ENCODE peak calls at places on chromosomes 12 and 14, in ten cellular contexts. Z, R, D, J, H, F, G, Q, W and M are unnamed samples.

GRCh38 chr12:52243774-52244614 is 11.0 kb downstream of the KRT7 start:
- DNase-seq in Z (peak; percentile 77), R (peak; percentile 91), D (peak; percentile 65), J (peak; percentile 93), H (no peak), F (peak; percentile 68), G (peak; percentile 81), Q (peak; percentile 84), W (peak; percentile 56), M (peak; percentile 94)

GRCh38 chr14:103871596-103872480 is 24.5 kb upstream of the PPP1R13B start:
- DNase-seq in Z (no peak), R (peak; percentile 55), D (no peak), J (no peak), H (peak; percentile 53), F (peak; percentile 97), G (peak; percentile 87), Q (no peak), W (peak; percentile 76), M (peak; percentile 96)

GRCh38 chr12:87259405-87259804 is 769.8 kb downstream of the C12orf50 start:
- DNase-seq in Z (no peak), R (no peak), D (no peak), J (peak; percentile 37), H (no peak), F (no peak), G (no peak), Q (no peak), W (no peak), M (no peak)

GRCh38 chr12:7638764-7639570 is 26.7 kb downstream of the APOBEC1 start:
- DNase-seq in Z (peak; percentile 75), R (peak; percentile 50), D (peak; percentile 63), J (peak; percentile 76), H (peak; percentile 95), F (no peak), G (peak; percentile 70), Q (peak; percentile 69), W (peak; percentile 79), M (peak; percentile 88)

GRCh38 chr12:18570543-18570942 is 167.3 kb downstream of the PLCZ1 start:
- DNase-seq in Z (no peak), R (no peak), D (no peak), J (no peak), H (no peak), F (no peak), G (no peak), Q (no peak), W (no peak), M (no peak)

GRCh38 chr14:44422699-44423098 is 84.4 kb downstream of the FSCB start:
- DNase-seq in Z (no peak), R (no peak), D (no peak), J (no peak), H (no peak), F (no peak), G (no peak), Q (no peak), W (no peak), M (no peak)

GRCh38 chr14:105021656-105022275 is 883 bp upstream of the CDCA4 start:
- DNase-seq in Z (peak; percentile 51), R (no peak), D (peak; percentile 59), J (peak; percentile 44), H (peak; percentile 58), F (no peak), G (no peak), Q (peak; percentile 43), W (no peak), M (peak; percentile 31)

GRCh38 chr12:64461634-64462414 is 9.9 kb downstream of the TBK1 start:
- DNase-seq in Z (no peak), R (peak; percentile 74), D (no peak), J (peak; percentile 78), H (no peak), F (no peak), G (no peak), Q (no peak), W (no peak), M (no peak)

GRCh38 chr12:26058308-26058707 is 66.5 kb downstream of the BHLHE41 start:
- DNase-seq in Z (no peak), R (no peak), D (no peak), J (no peak), H (no peak), F (no peak), G (no peak), Q (no peak), W (no peak), M (no peak)

GRCh38 chr12:130374083-130374482 is 36.4 kb downstream of the PIWIL1 start:
- DNase-seq in Z (no peak), R (no peak), D (no peak), J (no peak), H (no peak), F (no peak), G (no peak), Q (no peak), W (no peak), M (no peak)

GRCh38 chr12:42539696-42540095 is 49.9 kb downstream of the PRICKLE1 start:
- DNase-seq in Z (no peak), R (no peak), D (no peak), J (no peak), H (no peak), F (no peak), G (no peak), Q (no peak), W (no peak), M (no peak)

GRCh38 chr14:68794856-68795601 is 2.2 kb upstream of the ZFP36L1 start:
- DNase-seq in Z (no peak), R (peak; percentile 56), D (peak; percentile 63), J (peak; percentile 95), H (no peak), F (no peak), G (no peak), Q (peak; percentile 80), W (peak; percentile 71), M (peak; percentile 76)

DNA sequence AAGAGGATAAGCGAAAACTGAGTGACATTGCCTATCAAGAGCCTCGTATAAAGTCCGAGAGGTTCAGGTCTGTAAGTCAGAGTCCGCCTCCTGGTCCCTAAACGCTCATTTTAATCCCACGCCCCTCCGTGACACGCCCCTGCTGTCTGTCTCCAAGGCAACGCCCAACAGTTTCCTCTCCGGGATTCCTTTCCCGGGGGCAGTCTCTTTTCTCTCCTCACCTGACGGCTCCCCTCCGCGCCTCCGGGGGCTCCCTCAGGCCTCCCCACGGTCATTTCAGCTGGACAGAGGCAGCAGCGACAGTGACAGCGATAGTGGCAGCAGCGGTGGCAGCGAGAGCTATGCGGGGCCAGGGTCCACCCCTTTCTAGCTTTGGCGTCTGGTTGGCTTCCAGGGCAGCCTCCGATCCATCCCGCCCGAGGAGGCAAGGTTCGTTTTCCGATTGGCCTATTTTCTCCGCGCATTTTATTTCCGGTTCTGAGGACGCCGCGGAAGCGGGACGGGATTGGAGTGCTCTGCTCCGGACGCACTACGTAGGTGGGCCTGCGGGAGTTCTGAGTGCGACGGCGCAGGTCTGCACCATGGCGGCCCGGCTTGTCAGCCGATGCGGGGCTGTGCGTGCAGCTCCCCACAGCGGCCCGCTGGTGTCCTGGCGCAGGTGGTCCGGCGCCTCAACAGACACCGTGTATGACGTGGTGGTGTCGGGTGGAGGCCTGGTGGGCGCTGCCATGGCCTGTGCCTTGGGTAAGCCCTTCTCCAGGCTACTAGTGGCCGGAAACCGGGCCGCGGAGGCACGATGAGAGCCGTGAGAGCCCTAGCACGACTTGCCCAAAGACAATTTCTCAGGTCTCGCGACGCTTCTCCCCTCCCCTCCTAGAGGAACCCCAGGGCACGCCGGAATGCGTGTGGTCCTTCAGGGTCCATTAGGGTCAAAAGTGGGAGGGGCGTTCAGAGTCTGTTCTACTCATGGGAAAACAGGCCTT is at the start of the genes COQ6 and FAM161B:
- DNase-seq in Z (peak; percentile 94), R (peak; percentile 96), D (peak; percentile 91), J (peak; percentile 96), H (peak; percentile 98), F (peak; percentile 94), G (peak; percentile 94), Q (peak; percentile 93), W (peak; percentile 96), M (peak; percentile 96)
- TF ChIP-seq CTCF in Z (peak; percentile 10), R (peak; percentile 22), D (peak; percentile 28), J (peak; percentile 27), H (no peak), F (no peak), G (no peak), Q (peak; percentile 36), W (no peak), M (no peak)

GRCh38 chr12:127065595-127065994 is 1201.4 kb upstream of the TMEM132C start:
- DNase-seq in Z (no peak), R (no peak), D (no peak), J (no peak), H (no peak), F (no peak), G (no peak), Q (no peak), W (no peak), M (no peak)

GRCh38 chr12:127063339-127064090 is 1203.5 kb upstream of the TMEM132C start:
- DNase-seq in Z (no peak), R (no peak), D (no peak), J (no peak), H (no peak), F (no peak), G (no peak), Q (no peak), W (no peak), M (peak; percentile 13)

GRCh38 chr12:127060933-127061332 is 1206.0 kb upstream of the TMEM132C start:
- DNase-seq in Z (no peak), R (no peak), D (no peak), J (no peak), H (no peak), F (peak; percentile 22), G (no peak), Q (no peak), W (no peak), M (no peak)

GRCh38 chr12:127060310-127060847 is 1206.6 kb upstream of the TMEM132C start:
- DNase-seq in Z (no peak), R (no peak), D (no peak), J (no peak), H (no peak), F (peak; percentile 52), G (no peak), Q (no peak), W (no peak), M (no peak)

GRCh38 chr12:127064207-127064606 is 1202.8 kb upstream of the TMEM132C start:
- DNase-seq in Z (no peak), R (no peak), D (no peak), J (no peak), H (no peak), F (no peak), G (no peak), Q (no peak), W (no peak), M (no peak)
- H3K27me3 ChIP-seq in Z (no peaks in the 10 kb centered on the region), R (no peaks in the 10 kb centered on the region), D (no peaks in the 10 kb centered on the region), J (no peaks in the 10 kb centered on the region), H (no peaks in the 10 kb centered on the region), F (no peaks in the 10 kb centered on the region), G (no peaks in the 10 kb centered on the region), Q (no peaks in the 10 kb centered on the region), W (no peaks in the 10 kb centered on the region), M (no peaks in the 10 kb centered on the region)

GRCh38 chr14:30751646-30752416 is 122.5 kb upstream of the COCH start:
- DNase-seq in Z (no peak), R (no peak), D (no peak), J (no peak), H (no peak), F (no peak), G (no peak), Q (no peak), W (no peak), M (no peak)
- TF ChIP-seq CTCF in Z (peak; percentile 4), R (no peak), D (no peak), J (no peak), H (no peak), F (no peak), G (no peak), Q (no peak), W (no peak), M (no peak)

DNA sequence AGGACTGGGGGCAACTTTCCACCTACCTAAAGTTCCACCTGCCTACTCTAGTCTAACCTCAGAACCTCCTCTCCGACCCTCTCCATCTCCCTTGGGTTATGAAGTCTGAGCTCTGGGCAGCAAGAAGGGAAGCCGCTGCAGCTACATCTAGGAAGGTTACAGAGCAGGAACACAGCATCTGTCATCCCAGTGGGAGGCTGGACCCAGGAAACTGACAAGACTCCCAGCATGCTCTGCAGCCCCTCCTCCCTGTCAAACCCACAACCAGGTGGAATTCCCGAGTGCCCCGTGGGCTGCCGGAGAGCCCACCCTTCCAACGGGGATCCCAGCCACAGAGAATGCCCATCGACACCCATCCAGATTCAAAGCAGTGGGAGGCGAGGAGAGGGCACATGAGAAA is 2.1 kb downstream of the TESC start:
- DNase-seq in Z (no peak), R (no peak), D (no peak), J (no peak), H (no peak), F (peak; percentile 12), G (no peak), Q (no peak), W (no peak), M (no peak)
- H3K27me3 ChIP-seq in Z (peaks cover 56% of the 10 kb centered on the region), R (peaks cover 34% of the 10 kb centered on the region), D (peaks cover 11% of the 10 kb centered on the region), J (peaks cover 78% of the 10 kb centered on the region), H (peaks cover 20% of the 10 kb centered on the region), F (peaks cover 5% of the 10 kb centered on the region), G (peaks cover 16% of the 10 kb centered on the region), Q (peaks cover 6% of the 10 kb centered on the region), W (peaks cover 44% of the 10 kb centered on the region), M (no peaks in the 10 kb centered on the region)